ENCODE peak calls at places on chromosomes 13 and 19, in six cellular contexts. One of them, this sample, is unnamed.

GRCh38 chr19:7516281-7516862 is 469 bp downstream of the ZNF358 start:
- DNase-seq in activated naive CD8-positive, alpha-beta T cell treated with anti-CD3 and anti-CD28 coated beads, Interleukin-2, amount 50 U/mL, for 24 hours: no peak
- DNase-seq in activated CD4-positive, alpha-beta T cell treated with anti-CD3 and anti-CD28 coated beads, Interleukin-2, amount 50 U/mL, for 24 hours: no peak
- DNase-seq in AG04450: no peak
- DNase-seq in activated CD8-positive, alpha-beta memory T cell treated with anti-CD3 and anti-CD28 coated beads for 48 hours: no peak
- DNase-seq in neural progenitor cell: peak
- DNase-seq in this sample: no peak

GRCh38 chr13:95136638-95137037 is 164.6 kb downstream of the ABCC4 start:
- DNase-seq in activated naive CD8-positive, alpha-beta T cell treated with anti-CD3 and anti-CD28 coated beads, Interleukin-2, amount 50 U/mL, for 24 hours: no peak
- DNase-seq in activated CD4-positive, alpha-beta T cell treated with anti-CD3 and anti-CD28 coated beads, Interleukin-2, amount 50 U/mL, for 24 hours: no peak
- DNase-seq in AG04450: no peak
- DNase-seq in activated CD8-positive, alpha-beta memory T cell treated with anti-CD3 and anti-CD28 coated beads for 48 hours: no peak
- DNase-seq in neural progenitor cell: no peak
- DNase-seq in this sample: no peak

GRCh38 chr19:35915508-35915907 is 7.4 kb upstream of the TYROBP start:
- DNase-seq in activated naive CD8-positive, alpha-beta T cell treated with anti-CD3 and anti-CD28 coated beads, Interleukin-2, amount 50 U/mL, for 24 hours: no peak
- DNase-seq in activated CD4-positive, alpha-beta T cell treated with anti-CD3 and anti-CD28 coated beads, Interleukin-2, amount 50 U/mL, for 24 hours: no peak
- DNase-seq in AG04450: no peak
- DNase-seq in activated CD8-positive, alpha-beta memory T cell treated with anti-CD3 and anti-CD28 coated beads for 48 hours: no peak
- DNase-seq in neural progenitor cell: no peak
- DNase-seq in this sample: no peak

GRCh38 chr13:46296920-46297319 is 85.2 kb downstream of the LRRC63 start:
- DNase-seq in activated naive CD8-positive, alpha-beta T cell treated with anti-CD3 and anti-CD28 coated beads, Interleukin-2, amount 50 U/mL, for 24 hours: no peak
- DNase-seq in activated CD4-positive, alpha-beta T cell treated with anti-CD3 and anti-CD28 coated beads, Interleukin-2, amount 50 U/mL, for 24 hours: no peak
- DNase-seq in AG04450: peak
- DNase-seq in activated CD8-positive, alpha-beta memory T cell treated with anti-CD3 and anti-CD28 coated beads for 48 hours: no peak
- DNase-seq in neural progenitor cell: no peak
- DNase-seq in this sample: no peak

GRCh38 chr19:14107581-14108461 is 9.7 kb downstream of the PRKACA start:
- DNase-seq in activated naive CD8-positive, alpha-beta T cell treated with anti-CD3 and anti-CD28 coated beads, Interleukin-2, amount 50 U/mL, for 24 hours: no peak
- DNase-seq in activated CD4-positive, alpha-beta T cell treated with anti-CD3 and anti-CD28 coated beads, Interleukin-2, amount 50 U/mL, for 24 hours: no peak
- DNase-seq in AG04450: no peak
- DNase-seq in activated CD8-positive, alpha-beta memory T cell treated with anti-CD3 and anti-CD28 coated beads for 48 hours: no peak
- DNase-seq in neural progenitor cell: no peak
- DNase-seq in this sample: peak

GRCh38 chr19:10780368-10780767 is 55.6 kb downstream of the TMED1 start:
- DNase-seq in activated naive CD8-positive, alpha-beta T cell treated with anti-CD3 and anti-CD28 coated beads, Interleukin-2, amount 50 U/mL, for 24 hours: no peak
- DNase-seq in activated CD4-positive, alpha-beta T cell treated with anti-CD3 and anti-CD28 coated beads, Interleukin-2, amount 50 U/mL, for 24 hours: no peak
- DNase-seq in AG04450: no peak
- DNase-seq in activated CD8-positive, alpha-beta memory T cell treated with anti-CD3 and anti-CD28 coated beads for 48 hours: no peak
- DNase-seq in neural progenitor cell: no peak
- DNase-seq in this sample: no peak

GRCh38 chr19:56538761-56539263 is at the start of gene ZFP28:
- DNase-seq in activated naive CD8-positive, alpha-beta T cell treated with anti-CD3 and anti-CD28 coated beads, Interleukin-2, amount 50 U/mL, for 24 hours: peak
- DNase-seq in activated CD4-positive, alpha-beta T cell treated with anti-CD3 and anti-CD28 coated beads, Interleukin-2, amount 50 U/mL, for 24 hours: peak
- DNase-seq in AG04450: no peak
- DNase-seq in activated CD8-positive, alpha-beta memory T cell treated with anti-CD3 and anti-CD28 coated beads for 48 hours: no peak
- DNase-seq in neural progenitor cell: no peak
- DNase-seq in this sample: no peak

GRCh38 chr19:48770734-48771472 is 15.6 kb downstream of the FGF21 start:
- DNase-seq in activated naive CD8-positive, alpha-beta T cell treated with anti-CD3 and anti-CD28 coated beads, Interleukin-2, amount 50 U/mL, for 24 hours: no peak
- DNase-seq in activated CD4-positive, alpha-beta T cell treated with anti-CD3 and anti-CD28 coated beads, Interleukin-2, amount 50 U/mL, for 24 hours: no peak
- DNase-seq in AG04450: no peak
- DNase-seq in activated CD8-positive, alpha-beta memory T cell treated with anti-CD3 and anti-CD28 coated beads for 48 hours: no peak
- DNase-seq in neural progenitor cell: no peak
- DNase-seq in this sample: no peak

GRCh38 chr19:4851551-4852290 is 15.7 kb downstream of the PLIN3 start:
- DNase-seq in activated naive CD8-positive, alpha-beta T cell treated with anti-CD3 and anti-CD28 coated beads, Interleukin-2, amount 50 U/mL, for 24 hours: peak
- DNase-seq in activated CD4-positive, alpha-beta T cell treated with anti-CD3 and anti-CD28 coated beads, Interleukin-2, amount 50 U/mL, for 24 hours: peak
- DNase-seq in AG04450: no peak
- DNase-seq in activated CD8-positive, alpha-beta memory T cell treated with anti-CD3 and anti-CD28 coated beads for 48 hours: peak
- DNase-seq in neural progenitor cell: peak
- DNase-seq in this sample: peak